ENCODE peak calls at places on chromosomes 7 and 10, in eight cellular contexts. One of them, this sample, is unnamed.

GRCh38 chr7:86785641-86786040 is 141.9 kb downstream of the GRM3 start:
- DNase-seq in T1000: no peak
- DNase-seq in astrocyte: no peak
- DNase-seq in Caco-2: no peak
- DNase-seq in activated CD8-positive, alpha-beta memory T cell treated with anti-CD3 and anti-CD28 coated beads for 1 hour: no peak
- DNase-seq in NCI-H1694 treated with DMSO at 0.1 percent for 48 hours: no peak
- DNase-seq in DMS153: no peak
- DNase-seq in activated naive CD4-positive, alpha-beta T cell treated with anti-CD3 and anti-CD28 coated beads, Interleukin-2, amount 10 ng/mL, durations not matched to agents 7 days and 5 days: no peak
- DNase-seq in this sample: no peak

GRCh38 chr7:20307119-20307518 is 23.6 kb upstream of the ITGB8 start:
- DNase-seq in NCI-H1694 treated with DMSO at 0.1 percent for 48 hours: no peak
- DNase-seq in astrocyte: peak
- DNase-seq in Caco-2: peak
- DNase-seq in activated CD8-positive, alpha-beta memory T cell treated with anti-CD3 and anti-CD28 coated beads for 1 hour: no peak
- DNase-seq in T1000: no peak
- DNase-seq in activated naive CD4-positive, alpha-beta T cell treated with anti-CD3 and anti-CD28 coated beads, Interleukin-2, amount 10 ng/mL, durations not matched to agents 7 days and 5 days: no peak
- DNase-seq in DMS153: peak
- DNase-seq in this sample: no peak

GRCh38 chr7:13028036-13028730 is 340.8 kb downstream of the ARL4A start:
- DNase-seq in activated CD8-positive, alpha-beta memory T cell treated with anti-CD3 and anti-CD28 coated beads for 1 hour: no peak
- DNase-seq in NCI-H1694 treated with DMSO at 0.1 percent for 48 hours: no peak
- DNase-seq in astrocyte: no peak
- DNase-seq in activated naive CD4-positive, alpha-beta T cell treated with anti-CD3 and anti-CD28 coated beads, Interleukin-2, amount 10 ng/mL, durations not matched to agents 7 days and 5 days: no peak
- DNase-seq in DMS153: no peak
- DNase-seq in T1000: no peak
- DNase-seq in Caco-2: no peak
- DNase-seq in this sample: no peak

GRCh38 chr10:110764793-110765512 is 106.8 kb upstream of the PDCD4 start:
- DNase-seq in T1000: no peak
- DNase-seq in activated CD8-positive, alpha-beta memory T cell treated with anti-CD3 and anti-CD28 coated beads for 1 hour: no peak
- DNase-seq in Caco-2: no peak
- DNase-seq in DMS153: no peak
- DNase-seq in activated naive CD4-positive, alpha-beta T cell treated with anti-CD3 and anti-CD28 coated beads, Interleukin-2, amount 10 ng/mL, durations not matched to agents 7 days and 5 days: no peak
- DNase-seq in NCI-H1694 treated with DMSO at 0.1 percent for 48 hours: no peak
- DNase-seq in astrocyte: no peak
- DNase-seq in this sample: no peak

GRCh38 chr10:31650010-31650409 is 278.6 kb downstream of the ARHGAP12 start:
- DNase-seq in NCI-H1694 treated with DMSO at 0.1 percent for 48 hours: no peak
- DNase-seq in astrocyte: peak
- DNase-seq in activated CD8-positive, alpha-beta memory T cell treated with anti-CD3 and anti-CD28 coated beads for 1 hour: no peak
- DNase-seq in T1000: peak
- DNase-seq in Caco-2: no peak
- DNase-seq in activated naive CD4-positive, alpha-beta T cell treated with anti-CD3 and anti-CD28 coated beads, Interleukin-2, amount 10 ng/mL, durations not matched to agents 7 days and 5 days: no peak
- DNase-seq in DMS153: no peak
- DNase-seq in this sample: no peak

GRCh38 chr7:151853896-151854807 is 22.8 kb downstream of the PRKAG2 start:
- DNase-seq in astrocyte: no peak
- DNase-seq in activated naive CD4-positive, alpha-beta T cell treated with anti-CD3 and anti-CD28 coated beads, Interleukin-2, amount 10 ng/mL, durations not matched to agents 7 days and 5 days: no peak
- DNase-seq in DMS153: peak
- DNase-seq in activated CD8-positive, alpha-beta memory T cell treated with anti-CD3 and anti-CD28 coated beads for 1 hour: no peak
- DNase-seq in Caco-2: peak
- DNase-seq in NCI-H1694 treated with DMSO at 0.1 percent for 48 hours: no peak
- DNase-seq in T1000: no peak
- DNase-seq in this sample: no peak

GRCh38 chr7:151313857-151314256 is 27.8 kb upstream of the NUB1 start:
- DNase-seq in NCI-H1694 treated with DMSO at 0.1 percent for 48 hours: no peak
- DNase-seq in Caco-2: no peak
- DNase-seq in astrocyte: peak
- DNase-seq in activated CD8-positive, alpha-beta memory T cell treated with anti-CD3 and anti-CD28 coated beads for 1 hour: no peak
- DNase-seq in activated naive CD4-positive, alpha-beta T cell treated with anti-CD3 and anti-CD28 coated beads, Interleukin-2, amount 10 ng/mL, durations not matched to agents 7 days and 5 days: peak
- DNase-seq in DMS153: no peak
- DNase-seq in T1000: no peak
- DNase-seq in this sample: no peak

GRCh38 chr7:142876991-142877910 is 8.3 kb downstream of the TRPV6 start:
- DNase-seq in NCI-H1694 treated with DMSO at 0.1 percent for 48 hours: no peak
- DNase-seq in astrocyte: no peak
- DNase-seq in Caco-2: no peak
- DNase-seq in activated naive CD4-positive, alpha-beta T cell treated with anti-CD3 and anti-CD28 coated beads, Interleukin-2, amount 10 ng/mL, durations not matched to agents 7 days and 5 days: no peak
- DNase-seq in T1000: no peak
- DNase-seq in activated CD8-positive, alpha-beta memory T cell treated with anti-CD3 and anti-CD28 coated beads for 1 hour: no peak
- DNase-seq in DMS153: no peak
- DNase-seq in this sample: no peak

GRCh38 chr10:88463811-88464210 is 119.3 kb downstream of the RNLS start:
- DNase-seq in T1000: no peak
- DNase-seq in NCI-H1694 treated with DMSO at 0.1 percent for 48 hours: no peak
- DNase-seq in activated CD8-positive, alpha-beta memory T cell treated with anti-CD3 and anti-CD28 coated beads for 1 hour: no peak
- DNase-seq in DMS153: no peak
- DNase-seq in astrocyte: no peak
- DNase-seq in Caco-2: no peak
- DNase-seq in activated naive CD4-positive, alpha-beta T cell treated with anti-CD3 and anti-CD28 coated beads, Interleukin-2, amount 10 ng/mL, durations not matched to agents 7 days and 5 days: no peak
- DNase-seq in this sample: no peak

GRCh38 chr10:78852856-78853255 is 215.9 kb upstream of the ZMIZ1 start:
- DNase-seq in astrocyte: no peak
- DNase-seq in DMS153: no peak
- DNase-seq in Caco-2: no peak
- DNase-seq in T1000: no peak
- DNase-seq in NCI-H1694 treated with DMSO at 0.1 percent for 48 hours: no peak
- DNase-seq in activated CD8-positive, alpha-beta memory T cell treated with anti-CD3 and anti-CD28 coated beads for 1 hour: no peak
- DNase-seq in activated naive CD4-positive, alpha-beta T cell treated with anti-CD3 and anti-CD28 coated beads, Interleukin-2, amount 10 ng/mL, durations not matched to agents 7 days and 5 days: peak
- DNase-seq in this sample: no peak

GRCh38 chr7:3649250-3649649 is 348.2 kb downstream of the SDK1 start:
- DNase-seq in activated naive CD4-positive, alpha-beta T cell treated with anti-CD3 and anti-CD28 coated beads, Interleukin-2, amount 10 ng/mL, durations not matched to agents 7 days and 5 days: no peak
- DNase-seq in astrocyte: no peak
- DNase-seq in DMS153: no peak
- DNase-seq in T1000: no peak
- DNase-seq in Caco-2: no peak
- DNase-seq in activated CD8-positive, alpha-beta memory T cell treated with anti-CD3 and anti-CD28 coated beads for 1 hour: no peak
- DNase-seq in NCI-H1694 treated with DMSO at 0.1 percent for 48 hours: no peak
- DNase-seq in this sample: no peak

GRCh38 chr7:91182819-91183405 is 81.3 kb upstream of the FZD1 start:
- DNase-seq in Caco-2: no peak
- DNase-seq in NCI-H1694 treated with DMSO at 0.1 percent for 48 hours: no peak
- DNase-seq in T1000: peak
- DNase-seq in astrocyte: peak
- DNase-seq in activated naive CD4-positive, alpha-beta T cell treated with anti-CD3 and anti-CD28 coated beads, Interleukin-2, amount 10 ng/mL, durations not matched to agents 7 days and 5 days: no peak
- DNase-seq in activated CD8-positive, alpha-beta memory T cell treated with anti-CD3 and anti-CD28 coated beads for 1 hour: no peak
- DNase-seq in DMS153: no peak
- DNase-seq in this sample: peak

GRCh38 chr10:21145751-21146445 is 248.8 kb upstream of the NEBL start:
- DNase-seq in activated naive CD4-positive, alpha-beta T cell treated with anti-CD3 and anti-CD28 coated beads, Interleukin-2, amount 10 ng/mL, durations not matched to agents 7 days and 5 days: no peak
- DNase-seq in Caco-2: no peak
- DNase-seq in astrocyte: no peak
- DNase-seq in T1000: no peak
- DNase-seq in NCI-H1694 treated with DMSO at 0.1 percent for 48 hours: no peak
- DNase-seq in DMS153: no peak
- DNase-seq in activated CD8-positive, alpha-beta memory T cell treated with anti-CD3 and anti-CD28 coated beads for 1 hour: no peak
- DNase-seq in this sample: no peak

GRCh38 chr10:69464801-69465401 is 13.6 kb downstream of the TSPAN15 start:
- DNase-seq in DMS153: no peak
- DNase-seq in NCI-H1694 treated with DMSO at 0.1 percent for 48 hours: no peak
- DNase-seq in activated naive CD4-positive, alpha-beta T cell treated with anti-CD3 and anti-CD28 coated beads, Interleukin-2, amount 10 ng/mL, durations not matched to agents 7 days and 5 days: peak
- DNase-seq in T1000: no peak
- DNase-seq in Caco-2: no peak
- DNase-seq in astrocyte: no peak
- DNase-seq in activated CD8-positive, alpha-beta memory T cell treated with anti-CD3 and anti-CD28 coated beads for 1 hour: no peak
- DNase-seq in this sample: no peak

GRCh38 chr10:78053201-78053868 is 19.7 kb downstream of the RPS24 start:
- DNase-seq in activated CD8-positive, alpha-beta memory T cell treated with anti-CD3 and anti-CD28 coated beads for 1 hour: no peak
- DNase-seq in astrocyte: peak
- DNase-seq in DMS153: no peak
- DNase-seq in Caco-2: no peak
- DNase-seq in NCI-H1694 treated with DMSO at 0.1 percent for 48 hours: no peak
- DNase-seq in T1000: peak
- DNase-seq in activated naive CD4-positive, alpha-beta T cell treated with anti-CD3 and anti-CD28 coated beads, Interleukin-2, amount 10 ng/mL, durations not matched to agents 7 days and 5 days: no peak
- DNase-seq in this sample: no peak

GRCh38 chr10:68734349-68734748 is 13.3 kb downstream of the CCAR1 start:
- DNase-seq in Caco-2: no peak
- DNase-seq in NCI-H1694 treated with DMSO at 0.1 percent for 48 hours: no peak
- DNase-seq in activated naive CD4-positive, alpha-beta T cell treated with anti-CD3 and anti-CD28 coated beads, Interleukin-2, amount 10 ng/mL, durations not matched to agents 7 days and 5 days: no peak
- DNase-seq in astrocyte: no peak
- DNase-seq in activated CD8-positive, alpha-beta memory T cell treated with anti-CD3 and anti-CD28 coated beads for 1 hour: no peak
- DNase-seq in DMS153: no peak
- DNase-seq in T1000: no peak
- DNase-seq in this sample: no peak

GRCh38 chr10:71975891-71976725 is 11.9 kb downstream of the CHST3 start:
- DNase-seq in activated naive CD4-positive, alpha-beta T cell treated with anti-CD3 and anti-CD28 coated beads, Interleukin-2, amount 10 ng/mL, durations not matched to agents 7 days and 5 days: no peak
- DNase-seq in T1000: peak
- DNase-seq in Caco-2: no peak
- DNase-seq in NCI-H1694 treated with DMSO at 0.1 percent for 48 hours: no peak
- DNase-seq in activated CD8-positive, alpha-beta memory T cell treated with anti-CD3 and anti-CD28 coated beads for 1 hour: no peak
- DNase-seq in astrocyte: peak
- DNase-seq in DMS153: no peak
- DNase-seq in this sample: no peak

GRCh38 chr10:35433851-35434426 is 97.6 kb downstream of the CCNY start:
- DNase-seq in DMS153: no peak
- DNase-seq in activated naive CD4-positive, alpha-beta T cell treated with anti-CD3 and anti-CD28 coated beads, Interleukin-2, amount 10 ng/mL, durations not matched to agents 7 days and 5 days: no peak
- DNase-seq in activated CD8-positive, alpha-beta memory T cell treated with anti-CD3 and anti-CD28 coated beads for 1 hour: no peak
- DNase-seq in Caco-2: no peak
- DNase-seq in NCI-H1694 treated with DMSO at 0.1 percent for 48 hours: no peak
- DNase-seq in astrocyte: peak
- DNase-seq in T1000: no peak
- DNase-seq in this sample: no peak

GRCh38 chr7:18895456-18895855 is 222.0 kb downstream of the TWIST1 start:
- DNase-seq in Caco-2: no peak
- DNase-seq in NCI-H1694 treated with DMSO at 0.1 percent for 48 hours: no peak
- DNase-seq in activated naive CD4-positive, alpha-beta T cell treated with anti-CD3 and anti-CD28 coated beads, Interleukin-2, amount 10 ng/mL, durations not matched to agents 7 days and 5 days: no peak
- DNase-seq in T1000: no peak
- DNase-seq in astrocyte: peak
- DNase-seq in activated CD8-positive, alpha-beta memory T cell treated with anti-CD3 and anti-CD28 coated beads for 1 hour: no peak
- DNase-seq in DMS153: no peak
- DNase-seq in this sample: peak

GRCh38 chr10:68871731-68872342 is 29.3 kb upstream of the DDX50 start:
- DNase-seq in T1000: peak
- DNase-seq in activated CD8-positive, alpha-beta memory T cell treated with anti-CD3 and anti-CD28 coated beads for 1 hour: no peak
- DNase-seq in Caco-2: no peak
- DNase-seq in DMS153: peak
- DNase-seq in activated naive CD4-positive, alpha-beta T cell treated with anti-CD3 and anti-CD28 coated beads, Interleukin-2, amount 10 ng/mL, durations not matched to agents 7 days and 5 days: no peak
- DNase-seq in NCI-H1694 treated with DMSO at 0.1 percent for 48 hours: peak
- DNase-seq in astrocyte: peak
- DNase-seq in this sample: no peak

GRCh38 chr10:102484021-102484420 is 18.5 kb downstream of the ACTR1A start:
- DNase-seq in DMS153: no peak
- DNase-seq in activated naive CD4-positive, alpha-beta T cell treated with anti-CD3 and anti-CD28 coated beads, Interleukin-2, amount 10 ng/mL, durations not matched to agents 7 days and 5 days: no peak
- DNase-seq in NCI-H1694 treated with DMSO at 0.1 percent for 48 hours: no peak
- DNase-seq in activated CD8-positive, alpha-beta memory T cell treated with anti-CD3 and anti-CD28 coated beads for 1 hour: no peak
- DNase-seq in Caco-2: no peak
- DNase-seq in T1000: no peak
- DNase-seq in astrocyte: no peak
- DNase-seq in this sample: no peak